ENCODE peak calls at places on chromosomes 1 and 21, in nine cellular contexts. V is body of pancreas, O is psoas muscle, G is cardiac fibroblast, P is suprapubic skin, K is GM06990, U is GM23338, Q is kidney, T is PC-9. B is an unnamed sample.

GRCh38 chr1:94843430-94843829 is 23.3 kb downstream of the SLC44A3 start:
- DNase-seq in V (no peak), O (no peak), G (no peak), P (no peak), K (no peak), U (no peak), Q (no peak), T (no peak), B (no peak)

GRCh38 chr1:53860967-53861411 is 22.9 kb upstream of the NDC1 start:
- DNase-seq in V (peak), O (no peak), G (peak), P (no peak), K (no peak), U (peak), Q (no peak), T (peak), B (peak)

GRCh38 chr1:110201157-110201825 is 8.8 kb upstream of the KCNC4 start:
- DNase-seq in V (no peak), O (no peak), G (no peak), P (no peak), K (no peak), U (no peak), Q (no peak), T (no peak), B (no peak)

GRCh38 chr1:6365047-6365446 is 28.5 kb downstream of the ACOT7 start:
- DNase-seq in V (no peak), O (no peak), G (no peak), P (no peak), K (no peak), U (no peak), Q (no peak), T (peak), B (no peak)

GRCh38 chr1:40784141-40784770 is 669 bp downstream of the KCNQ4 start:
- DNase-seq in V (peak), O (peak), G (no peak), P (no peak), K (no peak), U (peak), Q (no peak), T (peak), B (peak)

GRCh38 chr1:150144606-150145005 is 5.1 kb upstream of the PLEKHO1 start:
- DNase-seq in V (no peak), O (no peak), G (no peak), P (no peak), K (no peak), U (no peak), Q (no peak), T (no peak), B (no peak)

GRCh38 chr1:183032122-183032921 is 9.1 kb downstream of the LAMC1 start:
- DNase-seq in V (no peak), O (no peak), G (no peak), P (no peak), K (no peak), U (no peak), Q (no peak), T (no peak), B (no peak)

GRCh38 chr1:164562947-164563346 is 4.0 kb downstream of the PBX1 start:
- DNase-seq in V (no peak), O (no peak), G (no peak), P (no peak), K (no peak), U (no peak), Q (no peak), T (no peak), B (no peak)

GRCh38 chr1:77539510-77540142 is 142.8 kb downstream of the ZZZ3 start:
- DNase-seq in V (peak), O (no peak), G (peak), P (no peak), K (no peak), U (no peak), Q (no peak), T (peak), B (no peak)

GRCh38 chr21:15729674-15730483 is at the start of gene USP25:
- DNase-seq in V (peak), O (peak), G (peak), P (peak), K (peak), U (peak), Q (peak), T (peak), B (peak)
- TF ChIP-seq CTCF in V (no peak), O (peak), G (no peak), P (no peak), K (no peak), U (no peak), Q (no peak), T (no peak), B (no peak)

DNA sequence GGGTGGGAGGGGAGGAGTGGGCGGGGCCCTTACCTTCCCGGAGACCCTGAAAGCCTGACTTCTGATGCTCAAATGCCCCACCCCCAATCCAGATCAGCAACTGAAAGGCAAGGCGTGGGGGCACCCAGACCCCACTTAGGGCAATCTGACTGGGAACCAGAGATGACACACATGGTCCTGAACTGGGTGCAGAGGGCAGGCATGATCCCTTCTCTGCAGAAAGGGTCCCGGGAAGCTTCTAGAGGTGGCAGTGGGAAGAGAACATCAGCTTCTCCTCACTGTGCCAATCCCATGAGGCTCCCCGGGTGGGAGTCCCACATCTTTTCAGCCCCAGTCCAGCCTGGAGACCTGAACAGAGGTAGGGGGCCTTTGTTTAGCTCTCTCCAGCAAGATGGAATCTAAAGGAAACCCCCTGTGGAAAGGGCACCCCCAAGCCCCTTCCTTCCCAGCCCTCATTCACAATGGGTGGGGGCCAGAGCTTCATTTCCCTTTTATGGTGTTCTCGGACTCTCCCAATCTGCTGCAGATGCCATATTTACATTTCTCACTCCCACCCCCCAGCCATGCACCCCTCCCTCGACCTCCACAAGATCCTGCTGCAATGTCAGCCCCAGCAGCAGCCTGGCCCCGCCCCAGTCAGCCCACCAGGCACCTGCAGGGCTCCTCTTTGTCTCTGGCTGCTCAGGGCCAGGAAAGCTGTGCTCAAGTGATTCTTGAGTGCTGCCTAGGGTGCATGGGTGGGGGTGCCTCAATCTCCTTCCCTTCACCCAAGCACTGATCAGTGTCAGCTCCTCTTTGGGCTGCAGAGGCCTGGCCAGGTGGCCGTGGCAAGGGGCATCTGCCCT is 2.0 kb downstream of the KIF21B start:
- DNase-seq in V (no peak), O (no peak), G (no peak), P (no peak), K (peak), U (no peak), Q (peak), T (no peak), B (no peak)
- TF ChIP-seq CTCF in V (no peak), O (no peak), G (no peak), P (no peak), K (no peak), U (no peak), Q (no peak), T (no peak), B (no peak)

DNA sequence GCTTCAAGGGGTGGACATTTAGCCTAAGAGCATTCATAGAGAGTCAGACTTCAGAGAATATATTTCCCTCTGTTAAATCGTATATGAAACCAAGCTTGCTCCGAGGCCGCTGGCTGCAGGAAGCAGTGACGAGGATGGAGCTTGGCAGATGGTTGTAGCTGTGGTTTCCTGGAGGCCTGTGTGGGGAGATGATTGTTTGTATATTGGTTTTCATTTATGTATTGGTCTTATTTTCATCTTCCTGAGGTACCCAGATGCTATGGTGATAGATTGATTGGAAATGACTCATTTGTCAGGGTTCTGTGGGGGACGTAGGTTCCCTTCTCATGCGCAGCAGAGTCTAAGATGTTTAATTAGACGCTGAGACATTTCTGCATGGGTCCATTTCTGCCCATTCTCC is 26.1 kb downstream of the MAN1C1 start:
- DNase-seq in V (peak), O (no peak), G (peak), P (no peak), K (peak), U (no peak), Q (no peak), T (no peak), B (no peak)
- TF ChIP-seq CTCF in V (no peak), O (no peak), G (no peak), P (no peak), K (no peak), U (no peak), Q (no peak), T (no peak), B (no peak)

GRCh38 chr1:147390185-147390542 is 147.7 kb downstream of the CHD1L start:
- DNase-seq in V (no peak), O (no peak), G (no peak), P (no peak), K (no peak), U (peak), Q (no peak), T (no peak), B (no peak)
- TF ChIP-seq CTCF in V (no peak), O (no peak), G (no peak), P (no peak), K (no peak), U (peak), Q (no peak), T (peak), B (no peak)

GRCh38 chr1:151737479-151737878 is 16.2 kb downstream of the RIIAD1 start:
- DNase-seq in V (no peak), O (no peak), G (no peak), P (no peak), K (no peak), U (no peak), Q (no peak), T (no peak), B (no peak)
- TF ChIP-seq CTCF in V (no peak), O (no peak), G (no peak), P (no peak), K (no peak), U (no peak), Q (no peak), T (no peak), B (no peak)

GRCh38 chr21:36654341-36654740 is 44.6 kb upstream of the SIM2 start:
- DNase-seq in V (no peak), O (no peak), G (no peak), P (no peak), K (no peak), U (no peak), Q (no peak), T (no peak), B (no peak)
- TF ChIP-seq CTCF in V (no peak), O (no peak), G (no peak), P (no peak), K (no peak), U (no peak), Q (no peak), T (no peak), B (no peak)